ENCODE peak calls at places on chromosomes 4 and X, in seven cellular contexts. L, Y, M, B, G, E and D are unnamed samples.

GRCh38 chr4:137576437-137576836 is 44.1 kb upstream of the PCDH18 start:
- DNase-seq in L (peak), Y (peak), M (no peak), B (no peak), G (no peak), E (no peak), D (no peak)

GRCh38 chr4:7842384-7843279 is 97.0 kb downstream of the AFAP1 start:
- DNase-seq in L (peak), Y (peak), M (no peak), B (peak), G (no peak), E (peak), D (no peak)

GRCh38 chrX:78979789-78980464 is 34.7 kb downstream of the P2RY10 start:
- DNase-seq in L (no peak), Y (no peak), M (no peak), B (no peak), G (no peak), E (peak), D (peak)

GRCh38 chrX:46994096-46994495 is 81.9 kb downstream of the JADE3 start:
- DNase-seq in L (peak), Y (no peak), M (no peak), B (no peak), G (no peak), E (no peak), D (no peak)

GRCh38 chr4:151430737-151431457 is 21.9 kb downstream of the FHIP1A start:
- DNase-seq in L (no peak), Y (no peak), M (no peak), B (peak), G (no peak), E (no peak), D (no peak)

GRCh38 chrX:47224896-47225290 is 6.4 kb downstream of the CDK16 start:
- DNase-seq in L (no peak), Y (no peak), M (no peak), B (no peak), G (no peak), E (no peak), D (no peak)

GRCh38 chr4:86961605-86962295 is 26.9 kb downstream of the AFF1 start:
- DNase-seq in L (peak), Y (peak), M (no peak), B (no peak), G (no peak), E (no peak), D (no peak)

GRCh38 chr4:78937837-78938236 is 1.4 kb downstream of the PAQR3 start:
- DNase-seq in L (peak), Y (peak), M (no peak), B (peak), G (no peak), E (peak), D (no peak)

GRCh38 chr4:98614655-98615054 is 43.8 kb downstream of the TSPAN5 start:
- DNase-seq in L (no peak), Y (no peak), M (no peak), B (no peak), G (no peak), E (no peak), D (no peak)

GRCh38 chrX:50903387-50904027 is 7.0 kb upstream of the BMP15 start:
- DNase-seq in L (peak), Y (peak), M (no peak), B (peak), G (peak), E (peak), D (peak)

GRCh38 chrX:47743504-47743903 is 84.5 kb upstream of the UXT start:
- DNase-seq in L (peak), Y (peak), M (no peak), B (no peak), G (no peak), E (no peak), D (no peak)

GRCh38 chr4:83716874-83717273 is 181.0 kb downstream of the GPAT3 start:
- DNase-seq in L (no peak), Y (peak), M (no peak), B (no peak), G (no peak), E (peak), D (no peak)

GRCh38 chr4:75146223-75146622 is 213.3 kb downstream of the PARM1 start:
- DNase-seq in L (no peak), Y (no peak), M (no peak), B (no peak), G (no peak), E (no peak), D (no peak)

GRCh38 chr4:10783351-10783750 is 98.8 kb upstream of the CLNK start:
- DNase-seq in L (peak), Y (peak), M (no peak), B (no peak), G (no peak), E (peak), D (no peak)

GRCh38 chr4:119300388-119301131 is 21.4 kb downstream of the FABP2 start:
- DNase-seq in L (peak), Y (peak), M (peak), B (peak), G (peak), E (peak), D (peak)

GRCh38 chr4:32488690-32489089 is 1768.5 kb downstream of the PCDH7 start:
- DNase-seq in L (no peak), Y (peak), M (no peak), B (no peak), G (no peak), E (peak), D (no peak)

GRCh38 chrX:43540318-43540717 is 115.8 kb upstream of the MAOA start:
- DNase-seq in L (no peak), Y (no peak), M (no peak), B (no peak), G (no peak), E (no peak), D (no peak)

GRCh38 chr4:152462047-152462446 is 73.8 kb downstream of the FBXW7 start:
- DNase-seq in L (no peak), Y (no peak), M (no peak), B (no peak), G (no peak), E (no peak), D (no peak)

GRCh38 chr4:128359422-128359821 is 71.8 kb upstream of the PGRMC2 start:
- DNase-seq in L (no peak), Y (no peak), M (no peak), B (no peak), G (no peak), E (no peak), D (no peak)

GRCh38 chr4:174107749-174108354 is 175.6 kb downstream of the FBXO8 start:
- DNase-seq in L (no peak), Y (no peak), M (peak), B (peak), G (no peak), E (peak), D (no peak)

GRCh38 chr4:20273793-20274192 is 22.1 kb downstream of the SLIT2 start:
- DNase-seq in L (no peak), Y (no peak), M (no peak), B (peak), G (no peak), E (peak), D (no peak)

GRCh38 chrX:21972046-21972445 is 31.5 kb downstream of the SMS start:
- DNase-seq in L (no peak), Y (no peak), M (no peak), B (no peak), G (no peak), E (peak), D (no peak)

GRCh38 chr4:36547383-36547782 is 266.0 kb downstream of the DTHD1 start:
- DNase-seq in L (no peak), Y (no peak), M (no peak), B (no peak), G (no peak), E (no peak), D (no peak)

GRCh38 chr4:108172780-108173598 is 4.3 kb upstream of the LEF1 start:
- DNase-seq in L (no peak), Y (peak), M (peak), B (peak), G (peak), E (peak), D (peak)

GRCh38 chr4:102511830-102512605 is 10.9 kb downstream of the NFKB1 start:
- DNase-seq in L (no peak), Y (no peak), M (no peak), B (no peak), G (no peak), E (peak), D (no peak)

GRCh38 chrX:102837843-102838242 is 99.2 kb upstream of the RAB40AL start:
- DNase-seq in L (no peak), Y (no peak), M (no peak), B (no peak), G (no peak), E (no peak), D (no peak)

GRCh38 chr4:87011340-87012034 is 76.7 kb downstream of the AFF1 start:
- DNase-seq in L (peak), Y (peak), M (no peak), B (peak), G (no peak), E (peak), D (no peak)

GRCh38 chr4:5798447-5798846 is 87.4 kb downstream of the EVC start:
- DNase-seq in L (no peak), Y (no peak), M (no peak), B (no peak), G (no peak), E (no peak), D (no peak)

GRCh38 chrX:71859637-71860036 is 51.0 kb upstream of the NHSL2 start:
- DNase-seq in L (peak), Y (peak), M (no peak), B (peak), G (no peak), E (peak), D (peak)

GRCh38 chr4:77073106-77073858 is 2.5 kb downstream of the CCNI start:
- DNase-seq in L (peak), Y (peak), M (no peak), B (no peak), G (no peak), E (peak), D (no peak)

GRCh38 chrX:150365051-150365952 is 2.2 kb downstream of the MAMLD1 start:
- DNase-seq in L (peak), Y (peak), M (peak), B (peak), G (peak), E (peak), D (peak)

GRCh38 chr4:76007089-76007559 is at the start of gene CXCL9:
- DNase-seq in L (no peak), Y (no peak), M (no peak), B (no peak), G (no peak), E (peak), D (no peak)

GRCh38 chr4:184896868-184897715 is 71.3 kb upstream of the ACSL1 start:
- DNase-seq in L (no peak), Y (no peak), M (no peak), B (no peak), G (no peak), E (peak), D (no peak)

GRCh38 chr4:119731146-119731742 is 102.6 kb upstream of the PDE5A start:
- DNase-seq in L (no peak), Y (no peak), M (no peak), B (no peak), G (no peak), E (peak), D (no peak)

GRCh38 chr4:158459085-158459820 is 62.4 kb upstream of the RXFP1 start:
- DNase-seq in L (no peak), Y (no peak), M (peak), B (peak), G (no peak), E (no peak), D (no peak)

GRCh38 chr4:77385124-77385969 is 220.3 kb upstream of the CXCL13 start:
- DNase-seq in L (peak), Y (peak), M (peak), B (peak), G (peak), E (peak), D (peak)

GRCh38 chr4:46856347-46856746 is 52.7 kb downstream of the COX7B2 start:
- DNase-seq in L (peak), Y (no peak), M (no peak), B (no peak), G (no peak), E (no peak), D (no peak)

GRCh38 chr4:139736661-139737060 is 71.0 kb downstream of the MGST2 start:
- DNase-seq in L (no peak), Y (no peak), M (no peak), B (no peak), G (no peak), E (peak), D (no peak)
- H3K9ac ChIP-seq in L (no peak), Y (peak), M (no peak), B (no peak), G (no peak), E (no peak), D (no peak)

DNA sequence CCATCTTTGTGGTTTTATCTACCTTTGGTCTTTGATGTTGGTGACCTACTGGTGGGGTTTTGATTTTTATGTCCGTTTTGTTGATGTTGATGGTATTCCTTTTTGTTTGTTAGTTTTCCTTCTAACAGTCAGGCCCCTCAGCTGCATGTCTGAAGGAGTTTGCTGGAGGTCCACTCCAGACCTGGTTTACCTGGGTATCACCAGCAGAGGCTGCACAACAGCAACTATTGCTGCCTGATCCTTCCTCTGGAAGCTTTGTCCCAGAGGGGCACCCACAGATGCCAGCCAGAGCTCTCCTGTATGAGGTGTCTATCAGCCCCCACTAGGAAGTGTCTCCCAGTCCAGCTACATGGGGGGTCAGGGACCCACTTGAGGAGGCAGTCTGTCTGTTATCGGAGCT is 199.3 kb upstream of the WDFY3 start:
- DNase-seq in L (no peak), Y (no peak), M (no peak), B (no peak), G (no peak), E (no peak), D (no peak)
- H2AK5ac ChIP-seq in L (no peak), Y (no peak), M (no peak), B (no peak), G (no peak), E (no peak), D (no peak)

GRCh38 chrX:7191681-7192110 is 43.7 kb upstream of the PUDP start:
- DNase-seq in L (peak), Y (no peak), M (peak), B (peak), G (peak), E (peak), D (no peak)

GRCh38 chrX:7194606-7195005 is 46.7 kb upstream of the PUDP start:
- DNase-seq in L (no peak), Y (no peak), M (no peak), B (no peak), G (no peak), E (peak), D (no peak)

GRCh38 chrX:7192871-7193270 is 44.9 kb upstream of the PUDP start:
- DNase-seq in L (no peak), Y (no peak), M (no peak), B (no peak), G (no peak), E (no peak), D (no peak)

GRCh38 chrX:7190157-7190556 is 42.2 kb upstream of the PUDP start:
- DNase-seq in L (no peak), Y (no peak), M (no peak), B (peak), G (no peak), E (no peak), D (no peak)
- H3K4ac ChIP-seq in L (no peak), Y (no peak), M (no peak), B (no peak), G (no peak), E (no peak), D (no peak)

GRCh38 chr4:14431155-14432134 is 570.8 kb upstream of the CPEB2 start:
- DNase-seq in L (no peak), Y (no peak), M (no peak), B (no peak), G (no peak), E (no peak), D (no peak)
- H3K9ac ChIP-seq in L (no peak), Y (no peak), M (no peak), B (no peak), G (no peak), E (no peak), D (no peak)

DNA sequence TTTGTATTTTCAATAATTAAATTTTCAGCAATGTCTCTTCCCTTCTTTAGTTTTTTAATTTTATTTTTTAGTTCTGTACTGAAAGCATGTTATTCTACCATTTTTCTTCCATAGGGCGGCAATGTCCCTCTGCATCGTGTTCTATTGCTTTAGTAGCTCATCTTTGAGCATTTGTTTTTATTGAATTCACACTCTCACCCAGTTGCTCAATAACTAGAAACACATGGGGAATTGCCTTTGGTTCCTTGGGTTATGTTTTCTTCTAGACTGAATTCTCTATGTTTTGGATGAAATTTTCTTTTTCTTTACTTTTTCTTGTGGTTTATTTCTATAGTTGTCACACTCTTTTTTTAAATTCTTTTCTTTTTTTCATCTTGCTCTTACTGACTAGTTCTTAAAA is 233.8 kb upstream of the LDB2 start:
- DNase-seq in L (no peak), Y (no peak), M (no peak), B (no peak), G (no peak), E (no peak), D (no peak)
- H2AK5ac ChIP-seq in L (no peak), Y (no peak), M (no peak), B (no peak), G (no peak), E (no peak), D (no peak)

DNA sequence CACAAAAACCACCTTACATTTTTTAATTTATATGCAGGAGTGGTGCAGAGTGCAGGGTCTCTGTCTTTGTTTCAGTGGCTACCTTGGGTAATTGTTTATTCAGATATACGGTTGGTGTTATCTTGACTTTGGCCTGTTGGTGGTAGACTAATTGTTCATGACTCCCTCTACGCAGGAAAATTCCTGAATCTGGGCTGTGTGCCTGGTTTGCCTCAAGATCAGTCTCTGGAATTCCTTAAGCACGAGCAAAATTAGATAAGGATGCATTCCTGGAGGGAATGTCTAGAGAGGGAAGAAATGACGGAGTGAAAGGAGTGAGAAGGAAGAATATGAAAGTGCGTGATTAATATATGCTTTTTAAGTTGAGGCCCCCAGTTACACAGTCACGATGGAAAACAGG is 576.9 kb upstream of the PCDH10 start:
- DNase-seq in L (peak), Y (peak), M (no peak), B (peak), G (no peak), E (peak), D (no peak)
- H3K4ac ChIP-seq in L (no peak), Y (no peak), M (no peak), B (no peak), G (no peak), E (no peak), D (no peak)